ENCODE peak calls at places on chromosomes 4 and X, in six cellular contexts. J is endothelial cell of umbilical vein, W is esophagus muscularis mucosa, G is upper lobe of left lung, U is breast epithelium, M is sigmoid colon. P is an unnamed sample.

GRCh38 chrX:107752037-107752436 is 23.6 kb downstream of the TSC22D3 start:
- DNase-seq in W (no peak), U (no peak), J (no peak), G (no peak), M (no peak), P (no peak)

GRCh38 chr4:41887821-41888699 is 47.2 kb upstream of the TMEM33 start:
- DNase-seq in U (no peak), J (peak), G (no peak), W (no peak), M (no peak), P (no peak)

GRCh38 chrX:79728421-79728820 is 286.1 kb upstream of the TBX22 start:
- DNase-seq in G (no peak), W (no peak), M (no peak), J (no peak), U (no peak), P (no peak)

GRCh38 chr4:20356565-20356964 is 104.9 kb downstream of the SLIT2 start:
- DNase-seq in W (no peak), M (no peak), G (no peak), J (peak), U (no peak), P (no peak)

GRCh38 chrX:119605398-119605738 is 856 bp downstream of the NKRF start:
- DNase-seq in J (peak), G (peak), M (no peak), U (no peak), W (no peak), P (no peak)

GRCh38 chr4:158042591-158043030 is 130.2 kb downstream of the GASK1B start:
- DNase-seq in J (peak), U (no peak), M (no peak), G (no peak), W (no peak), P (no peak)

GRCh38 chrX:41031256-41031967 is 53.8 kb upstream of the USP9X start:
- DNase-seq in G (no peak), J (no peak), W (no peak), U (no peak), M (no peak), P (no peak)

GRCh38 chr4:173314715-173315114 is 19.4 kb downstream of the HMGB2 start:
- DNase-seq in M (no peak), U (no peak), G (no peak), J (no peak), W (no peak), P (no peak)

GRCh38 chr4:7719354-7720174 is 220.1 kb downstream of the AFAP1 start:
- DNase-seq in M (no peak), U (no peak), W (no peak), G (no peak), J (peak), P (no peak)

GRCh38 chrX:31593353-31593752 is 521.5 kb upstream of the FTHL17 start:
- DNase-seq in M (no peak), G (no peak), J (no peak), U (no peak), W (no peak), P (no peak)

GRCh38 chr4:115234405-115235093 is 121.1 kb upstream of the NDST4 start:
- DNase-seq in G (no peak), U (no peak), J (no peak), W (no peak), M (no peak), P (no peak)

GRCh38 chrX:73855546-73855945 is 292.5 kb downstream of the CHIC1 start:
- DNase-seq in U (peak), W (no peak), J (peak), M (peak), G (peak), P (no peak)

GRCh38 chr4:91087743-91088142 is 960.5 kb downstream of the CCSER1 start:
- DNase-seq in M (no peak), G (no peak), W (no peak), J (no peak), U (no peak), P (no peak)

GRCh38 chr4:53015681-53016080 is 153.6 kb downstream of the RASL11B start:
- DNase-seq in W (no peak), M (peak), J (peak), U (no peak), G (no peak), P (no peak)

GRCh38 chrX:11579856-11580595 is 85.7 kb downstream of the ARHGAP6 start:
- DNase-seq in U (no peak), J (no peak), M (no peak), W (no peak), G (no peak), P (no peak)

GRCh38 chrX:99172958-99173357 is 1237.1 kb downstream of the PCDH19 start:
- DNase-seq in U (no peak), J (no peak), W (no peak), G (no peak), M (no peak), P (no peak)

DNA sequence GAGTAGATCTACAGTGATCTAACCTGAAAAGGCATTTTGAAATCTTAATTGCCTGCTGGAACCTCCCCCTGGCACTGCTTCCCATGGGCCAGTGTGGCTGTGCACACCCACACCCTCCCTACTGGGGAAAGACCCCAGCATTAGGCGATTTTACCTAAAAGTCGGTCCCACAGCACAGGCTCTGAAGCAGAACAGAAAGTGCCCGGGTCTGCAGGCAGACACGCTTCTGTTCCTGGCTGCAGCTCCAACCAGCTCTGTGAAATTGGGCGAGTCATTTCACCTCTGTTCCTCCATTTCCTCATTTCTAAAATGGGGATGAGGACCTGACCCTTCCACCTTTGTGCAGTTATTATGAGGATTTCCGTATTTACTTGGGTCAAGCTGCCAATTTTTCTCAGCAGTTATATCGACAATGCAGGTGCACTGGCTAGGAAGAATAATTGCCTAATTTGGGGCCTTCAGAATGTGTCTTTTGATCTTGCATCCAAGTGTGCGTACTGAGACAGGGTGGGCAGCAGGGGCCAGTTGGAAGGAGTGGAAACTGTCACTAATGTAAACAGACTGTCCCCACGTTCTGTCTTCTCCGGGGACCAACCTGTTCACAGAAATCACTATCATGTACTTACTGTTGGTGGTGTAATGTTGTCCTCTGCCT is 7.1 kb downstream of the KLF3 start:
- DNase-seq in W (no peak), U (no peak), J (peak), G (peak), M (no peak), P (no peak)
- TF ChIP-seq POLR2AphosphoS5 in W (peak), U (peak), J (no peak), G (no peak), M (no peak), P (no peak)

GRCh38 chr4:161188578-161188977 is 975.2 kb downstream of the FSTL5 start:
- DNase-seq in J (no peak), U (no peak), W (no peak), M (no peak), G (no peak), P (no peak)

GRCh38 chr4:161186750-161187149 is 977.0 kb downstream of the FSTL5 start:
- DNase-seq in J (no peak), G (no peak), M (no peak), W (no peak), U (no peak), P (no peak)

GRCh38 chr4:161183729-161184128 is 980.1 kb downstream of the FSTL5 start:
- DNase-seq in M (no peak), J (no peak), U (no peak), G (no peak), W (no peak), P (no peak)

GRCh38 chr4:161189286-161190134 is 974.3 kb downstream of the FSTL5 start:
- DNase-seq in U (no peak), G (no peak), W (no peak), M (no peak), J (no peak), P (no peak)
- H3K4me3 ChIP-seq in U (no peak), G (no peak), W (no peak), M (no peak), J (no peak), P (no peak)

GRCh38 chrX:45515262-45516215 is 314.9 kb upstream of the DIPK2B start:
- DNase-seq in W (no peak), M (peak), G (peak), U (peak), J (peak), P (peak)
- TF ChIP-seq POLR2AphosphoS5 in W (peak), M (peak), G (peak), U (peak), J (no peak), P (peak)

DNA sequence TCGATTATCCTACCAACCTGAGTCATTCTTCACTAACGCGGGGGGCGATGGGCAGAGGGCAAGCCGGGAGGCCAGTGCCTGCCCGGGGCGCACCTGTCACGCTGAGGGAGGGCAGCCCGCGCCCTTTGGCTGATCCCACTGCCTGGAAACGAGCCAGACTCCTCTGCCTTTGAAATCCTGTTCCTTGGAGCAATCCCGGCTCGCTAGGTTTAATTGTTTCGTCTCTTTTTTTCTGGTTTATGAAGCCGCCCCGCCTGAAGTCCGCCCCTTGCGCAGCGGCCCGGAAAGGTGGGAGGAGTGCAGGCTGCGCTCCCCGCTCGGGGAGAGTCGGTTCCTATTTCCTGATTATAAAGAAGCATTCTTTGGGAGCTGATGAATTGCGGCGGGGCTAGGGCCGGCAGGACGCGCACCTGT is 484.2 kb downstream of the BCOR start:
- DNase-seq in W (no peak), U (peak), G (no peak), M (no peak), J (peak), P (no peak)
- H3K4me3 ChIP-seq in W (peak), U (peak), G (no peak), M (peak), J (peak), P (peak)

P was measured in vagina.